ENCODE peak calls at places on chromosome 15, in nine cellular contexts. One of them, this sample, is unnamed.

GRCh38 chr15:51879555-51879954 is 50.1 kb downstream of the TMOD3 start:
- DNase-seq in activated gamma-delta T cell treated with Interleukin-2 at 50 U/mL for 16 hours: no peak
- DNase-seq in GM10248: no peak
- DNase-seq in tibial artery: no peak
- DNase-seq in NAMALWA: no peak
- DNase-seq in spleen: no peak
- DNase-seq in fibroblast of pulmonary artery: peak
- DNase-seq in astrocyte of the cerebellum: no peak
- DNase-seq in MM.1S: no peak
- DNase-seq in this sample: no peak

GRCh38 chr15:79964232-79964820 is 6.7 kb downstream of the BCL2A1 start:
- DNase-seq in activated gamma-delta T cell treated with Interleukin-2 at 50 U/mL for 16 hours: no peak
- DNase-seq in GM10248: no peak
- DNase-seq in tibial artery: no peak
- DNase-seq in NAMALWA: no peak
- DNase-seq in spleen: no peak
- DNase-seq in fibroblast of pulmonary artery: no peak
- DNase-seq in astrocyte of the cerebellum: no peak
- DNase-seq in MM.1S: no peak
- DNase-seq in this sample: no peak

GRCh38 chr15:48046813-48047483 is 73.8 kb upstream of the SLC24A5 start:
- DNase-seq in activated gamma-delta T cell treated with Interleukin-2 at 50 U/mL for 16 hours: no peak
- DNase-seq in GM10248: no peak
- DNase-seq in tibial artery: no peak
- DNase-seq in NAMALWA: no peak
- DNase-seq in spleen: no peak
- DNase-seq in fibroblast of pulmonary artery: no peak
- DNase-seq in astrocyte of the cerebellum: no peak
- DNase-seq in MM.1S: no peak
- DNase-seq in this sample: no peak

GRCh38 chr15:93028632-93029612 is 60.1 kb downstream of the RGMA start:
- DNase-seq in activated gamma-delta T cell treated with Interleukin-2 at 50 U/mL for 16 hours: no peak
- DNase-seq in GM10248: peak
- DNase-seq in tibial artery: peak
- DNase-seq in NAMALWA: no peak
- DNase-seq in spleen: peak
- DNase-seq in fibroblast of pulmonary artery: peak
- DNase-seq in astrocyte of the cerebellum: peak
- DNase-seq in MM.1S: no peak
- DNase-seq in this sample: peak

GRCh38 chr15:33309602-33310276 is 1.0 kb upstream of the RYR3 start:
- DNase-seq in activated gamma-delta T cell treated with Interleukin-2 at 50 U/mL for 16 hours: no peak
- DNase-seq in GM10248: peak
- DNase-seq in tibial artery: peak
- DNase-seq in NAMALWA: peak
- DNase-seq in spleen: no peak
- DNase-seq in fibroblast of pulmonary artery: peak
- DNase-seq in astrocyte of the cerebellum: no peak
- DNase-seq in MM.1S: peak
- DNase-seq in this sample: no peak

GRCh38 chr15:52783929-52784798 is 6.0 kb downstream of the ONECUT1 start:
- DNase-seq in activated gamma-delta T cell treated with Interleukin-2 at 50 U/mL for 16 hours: peak
- DNase-seq in GM10248: no peak
- DNase-seq in tibial artery: no peak
- DNase-seq in NAMALWA: peak
- DNase-seq in spleen: peak
- DNase-seq in fibroblast of pulmonary artery: no peak
- DNase-seq in astrocyte of the cerebellum: no peak
- DNase-seq in MM.1S: no peak
- DNase-seq in this sample: no peak

GRCh38 chr15:56582785-56583184 is 117.8 kb upstream of the MNS1 start:
- DNase-seq in activated gamma-delta T cell treated with Interleukin-2 at 50 U/mL for 16 hours: no peak
- DNase-seq in GM10248: no peak
- DNase-seq in tibial artery: no peak
- DNase-seq in NAMALWA: no peak
- DNase-seq in spleen: no peak
- DNase-seq in fibroblast of pulmonary artery: no peak
- DNase-seq in astrocyte of the cerebellum: no peak
- DNase-seq in MM.1S: no peak
- DNase-seq in this sample: no peak

GRCh38 chr15:22831473-22831872 is 7.0 kb upstream of the NIPA2 start:
- DNase-seq in activated gamma-delta T cell treated with Interleukin-2 at 50 U/mL for 16 hours: no peak
- DNase-seq in GM10248: no peak
- DNase-seq in tibial artery: no peak
- DNase-seq in NAMALWA: no peak
- DNase-seq in spleen: no peak
- DNase-seq in fibroblast of pulmonary artery: peak
- DNase-seq in astrocyte of the cerebellum: no peak
- DNase-seq in MM.1S: no peak
- DNase-seq in this sample: no peak

GRCh38 chr15:47460775-47461174 is 256.5 kb upstream of the SEMA6D start:
- DNase-seq in activated gamma-delta T cell treated with Interleukin-2 at 50 U/mL for 16 hours: no peak
- DNase-seq in GM10248: no peak
- DNase-seq in tibial artery: no peak
- DNase-seq in NAMALWA: peak
- DNase-seq in spleen: no peak
- DNase-seq in fibroblast of pulmonary artery: no peak
- DNase-seq in astrocyte of the cerebellum: no peak
- DNase-seq in MM.1S: no peak
- DNase-seq in this sample: no peak

GRCh38 chr15:40146037-40146436 is 14.8 kb upstream of the BUB1B start:
- DNase-seq in activated gamma-delta T cell treated with Interleukin-2 at 50 U/mL for 16 hours: no peak
- DNase-seq in GM10248: no peak
- DNase-seq in tibial artery: no peak
- DNase-seq in NAMALWA: no peak
- DNase-seq in spleen: no peak
- DNase-seq in fibroblast of pulmonary artery: peak
- DNase-seq in astrocyte of the cerebellum: no peak
- DNase-seq in MM.1S: no peak
- DNase-seq in this sample: no peak

GRCh38 chr15:29815000-29815704 is 7.1 kb downstream of the TJP1 start:
- DNase-seq in activated gamma-delta T cell treated with Interleukin-2 at 50 U/mL for 16 hours: no peak
- DNase-seq in GM10248: no peak
- DNase-seq in tibial artery: no peak
- DNase-seq in NAMALWA: no peak
- DNase-seq in spleen: no peak
- DNase-seq in fibroblast of pulmonary artery: peak
- DNase-seq in astrocyte of the cerebellum: no peak
- DNase-seq in MM.1S: no peak
- DNase-seq in this sample: no peak

GRCh38 chr15:47206358-47206978 is 510.8 kb upstream of the SEMA6D start:
- DNase-seq in activated gamma-delta T cell treated with Interleukin-2 at 50 U/mL for 16 hours: no peak
- DNase-seq in GM10248: no peak
- DNase-seq in tibial artery: no peak
- DNase-seq in NAMALWA: no peak
- DNase-seq in spleen: no peak
- DNase-seq in fibroblast of pulmonary artery: no peak
- DNase-seq in astrocyte of the cerebellum: no peak
- DNase-seq in MM.1S: no peak
- DNase-seq in this sample: no peak

GRCh38 chr15:100918690-100919480 is at the start of gene LRRK1:
- DNase-seq in activated gamma-delta T cell treated with Interleukin-2 at 50 U/mL for 16 hours: no peak
- DNase-seq in GM10248: peak
- DNase-seq in tibial artery: peak
- DNase-seq in NAMALWA: peak
- DNase-seq in spleen: peak
- DNase-seq in fibroblast of pulmonary artery: peak
- DNase-seq in astrocyte of the cerebellum: no peak
- DNase-seq in MM.1S: peak
- DNase-seq in this sample: peak

GRCh38 chr15:57307527-57308193 is 68.6 kb upstream of the CGNL1 start:
- DNase-seq in activated gamma-delta T cell treated with Interleukin-2 at 50 U/mL for 16 hours: no peak
- DNase-seq in GM10248: no peak
- DNase-seq in tibial artery: no peak
- DNase-seq in NAMALWA: no peak
- DNase-seq in spleen: no peak
- DNase-seq in fibroblast of pulmonary artery: no peak
- DNase-seq in astrocyte of the cerebellum: no peak
- DNase-seq in MM.1S: no peak
- DNase-seq in this sample: no peak

GRCh38 chr15:31325432-31325975 is 1.1 kb upstream of the KLF13 start:
- DNase-seq in activated gamma-delta T cell treated with Interleukin-2 at 50 U/mL for 16 hours: peak
- DNase-seq in GM10248: peak
- DNase-seq in tibial artery: peak
- DNase-seq in NAMALWA: peak
- DNase-seq in spleen: peak
- DNase-seq in fibroblast of pulmonary artery: no peak
- DNase-seq in astrocyte of the cerebellum: no peak
- DNase-seq in MM.1S: peak
- DNase-seq in this sample: peak

GRCh38 chr15:98952381-98952803 is 55.2 kb downstream of the PGPEP1L start:
- DNase-seq in activated gamma-delta T cell treated with Interleukin-2 at 50 U/mL for 16 hours: no peak
- DNase-seq in GM10248: peak
- DNase-seq in tibial artery: no peak
- DNase-seq in NAMALWA: no peak
- DNase-seq in spleen: peak
- DNase-seq in fibroblast of pulmonary artery: no peak
- DNase-seq in astrocyte of the cerebellum: no peak
- DNase-seq in MM.1S: peak
- DNase-seq in this sample: no peak

GRCh38 chr15:49987198-49987785 is 131.7 kb downstream of the ATP8B4 start:
- DNase-seq in activated gamma-delta T cell treated with Interleukin-2 at 50 U/mL for 16 hours: no peak
- DNase-seq in GM10248: no peak
- DNase-seq in tibial artery: no peak
- DNase-seq in NAMALWA: no peak
- DNase-seq in spleen: no peak
- DNase-seq in fibroblast of pulmonary artery: peak
- DNase-seq in astrocyte of the cerebellum: no peak
- DNase-seq in MM.1S: no peak
- DNase-seq in this sample: no peak

GRCh38 chr15:30933293-30933692 is 29.6 kb downstream of the FAN1 start:
- DNase-seq in activated gamma-delta T cell treated with Interleukin-2 at 50 U/mL for 16 hours: no peak
- DNase-seq in GM10248: no peak
- DNase-seq in tibial artery: no peak
- DNase-seq in NAMALWA: no peak
- DNase-seq in spleen: no peak
- DNase-seq in fibroblast of pulmonary artery: no peak
- DNase-seq in astrocyte of the cerebellum: no peak
- DNase-seq in MM.1S: no peak
- DNase-seq in this sample: no peak

GRCh38 chr15:100922192-100923040 is 3.3 kb downstream of the LRRK1 start:
- DNase-seq in activated gamma-delta T cell treated with Interleukin-2 at 50 U/mL for 16 hours: no peak
- DNase-seq in GM10248: peak
- DNase-seq in tibial artery: no peak
- DNase-seq in NAMALWA: peak
- DNase-seq in spleen: no peak
- DNase-seq in fibroblast of pulmonary artery: no peak
- DNase-seq in astrocyte of the cerebellum: no peak
- DNase-seq in MM.1S: peak
- DNase-seq in this sample: no peak

GRCh38 chr15:90142216-90143175 is 40.2 kb upstream of the IDH2 start:
- DNase-seq in activated gamma-delta T cell treated with Interleukin-2 at 50 U/mL for 16 hours: peak
- DNase-seq in GM10248: no peak
- DNase-seq in tibial artery: no peak
- DNase-seq in NAMALWA: no peak
- DNase-seq in spleen: no peak
- DNase-seq in fibroblast of pulmonary artery: no peak
- DNase-seq in astrocyte of the cerebellum: no peak
- DNase-seq in MM.1S: no peak
- DNase-seq in this sample: no peak

This sample was measured in Right ventricle myocardium superior.